ENCODE peak calls at places on chromosomes 16 and 17, in four cellular contexts. M is WTC11, J is GM12878, E is K562. T is an unnamed sample.
A peak's percentile ranks its signal among the peaks of the same experiment; 100 is the strongest.

GRCh38 chr16:57576429-57576870 is 34.0 kb downstream of the ADGRG5 start:
- DNase-seq in E (peak; percentile 71), M (peak; percentile 89), J (peak; percentile 26), T (peak; percentile 59)

GRCh38 chr16:165539-166374 is at the start of gene HBM:
- DNase-seq in E (no peak), J (no peak), M (no peak), T (no peak)

GRCh38 chr17:78239489-78239931 is 8.1 kb downstream of the TMEM235 start:
- DNase-seq in M (no peak), E (peak; percentile 71), J (no peak), T (no peak)

GRCh38 chr17:50039058-50039457 is 16.9 kb upstream of the ITGA3 start:
- DNase-seq in E (no peak), J (no peak), M (no peak), T (no peak)

GRCh38 chr17:34311291-34311690 is 7.9 kb upstream of the CCL8 start:
- DNase-seq in J (no peak), E (no peak), M (no peak), T (no peak)

GRCh38 chr16:86083382-86084002 is 184.5 kb downstream of the IRF8 start:
- DNase-seq in M (no peak), E (no peak), J (no peak), T (no peak)

GRCh38 chr17:20262116-20262977 is 205.0 kb downstream of the LGALS9B start:
- DNase-seq in M (no peak), E (no peak), J (no peak), T (no peak)

GRCh38 chr17:4247361-4247980 is 16.3 kb downstream of the ANKFY1 start:
- DNase-seq in M (no peak), J (no peak), E (no peak), T (no peak)

GRCh38 chr17:75390982-75391381 is 14.5 kb downstream of the GRB2 start:
- DNase-seq in M (no peak), E (no peak), J (no peak), T (no peak)

GRCh38 chr17:28346199-28346580 is 10.6 kb downstream of the TNFAIP1 start:
- DNase-seq in M (no peak), E (no peak), J (no peak), T (no peak)

GRCh38 chr17:44232061-44232460 is 12.6 kb upstream of the UBTF start:
- DNase-seq in M (no peak), E (no peak), J (no peak), T (no peak)

GRCh38 chr17:28552201-28552999 is at the start of gene UNC119:
- DNase-seq in M (peak; percentile 83), E (peak; percentile 97), J (no peak), T (peak; percentile 38)

GRCh38 chr17:63635787-63636186 is 13.6 kb downstream of the MAP3K3 start:
- DNase-seq in E (no peak), M (no peak), J (no peak), T (no peak)

GRCh38 chr17:62848334-62848733 is 40.2 kb upstream of the MARCHF10 start:
- DNase-seq in E (no peak), J (no peak), M (no peak), T (no peak)

GRCh38 chr17:81731271-81731670 is 19.2 kb downstream of the SLC25A10 start:
- DNase-seq in M (no peak), J (no peak), E (no peak), T (no peak)

GRCh38 chr16:7487896-7488295 is 155.3 kb downstream of the RBFOX1 start:
- DNase-seq in M (no peak), J (no peak), E (no peak), T (no peak)

GRCh38 chr16:73216932-73217331 is 169.0 kb upstream of the ZFHX3 start:
- DNase-seq in M (no peak), J (no peak), E (no peak), T (no peak)

GRCh38 chr16:84735846-84736586 is 36.2 kb downstream of the USP10 start:
- DNase-seq in M (no peak), J (no peak), E (no peak), T (peak; percentile 46)

GRCh38 chr17:64706224-64707076 is 44.3 kb upstream of the SMURF2 start:
- DNase-seq in E (no peak), J (no peak), M (no peak), T (peak; percentile 46)

GRCh38 chr17:64702815-64703214 is 40.7 kb upstream of the SMURF2 start:
- DNase-seq in E (no peak), M (no peak), J (no peak), T (no peak)

GRCh38 chr17:64709481-64709880 is 47.4 kb upstream of the SMURF2 start:
- DNase-seq in E (peak; percentile 56), M (no peak), J (no peak), T (no peak)

DNA sequence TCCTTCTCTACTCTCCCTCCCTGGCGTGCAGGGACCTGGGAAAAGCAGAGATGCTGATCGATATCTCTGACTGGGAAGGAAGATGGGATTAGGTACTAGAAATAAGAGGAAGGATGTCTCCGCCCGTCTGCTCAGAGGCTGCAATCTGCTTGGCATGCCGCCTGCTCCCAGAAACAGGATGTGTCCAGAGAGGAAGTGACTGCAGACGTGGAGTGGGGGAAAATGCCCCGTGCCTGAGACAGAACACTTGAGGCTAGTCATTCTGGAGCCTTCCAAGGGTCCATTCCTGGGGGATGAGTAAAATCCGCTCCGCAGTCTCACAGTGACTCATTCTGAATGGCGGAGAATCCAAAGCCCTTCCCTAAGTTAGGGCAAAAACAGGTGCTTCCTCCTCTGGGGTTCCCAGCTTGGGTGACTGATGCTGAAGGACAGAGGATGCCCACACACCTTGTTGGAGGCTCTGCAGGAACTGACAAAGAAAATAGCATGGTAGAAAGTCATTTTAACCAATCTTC is 45.0 kb upstream of the SMURF2 start:
- DNase-seq in J (no peak), E (no peak), M (peak; percentile 14), T (peak; percentile 68)
- TF ChIP-seq NR2C2 in J (no peak), E (no peak), M (no peak), T (no peak)

DNA sequence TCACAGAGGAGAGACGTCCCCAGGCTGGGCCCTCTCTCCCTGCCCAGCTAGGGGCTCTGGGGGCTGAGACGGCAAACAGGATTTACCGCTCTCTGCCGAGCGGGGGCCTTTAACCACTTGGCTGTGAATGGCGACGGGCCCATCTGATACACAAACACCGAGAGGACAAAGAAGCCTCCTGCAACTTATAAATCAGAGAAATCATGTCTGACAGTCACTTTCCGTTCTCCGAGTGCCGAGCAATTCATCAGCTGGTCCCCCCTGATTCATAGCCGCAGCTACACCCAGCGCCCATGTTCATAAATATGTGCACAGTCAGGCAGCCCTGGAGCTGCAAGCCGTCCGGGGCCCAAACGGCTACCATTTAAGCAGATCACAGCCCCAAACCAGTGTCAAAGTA is 154.4 kb downstream of the C16orf78 start:
- DNase-seq in E (no peak), M (no peak), J (no peak), T (no peak)
- TF ChIP-seq NR2C2 in E (no peak), M (no peak), J (no peak), T (no peak)

DNA sequence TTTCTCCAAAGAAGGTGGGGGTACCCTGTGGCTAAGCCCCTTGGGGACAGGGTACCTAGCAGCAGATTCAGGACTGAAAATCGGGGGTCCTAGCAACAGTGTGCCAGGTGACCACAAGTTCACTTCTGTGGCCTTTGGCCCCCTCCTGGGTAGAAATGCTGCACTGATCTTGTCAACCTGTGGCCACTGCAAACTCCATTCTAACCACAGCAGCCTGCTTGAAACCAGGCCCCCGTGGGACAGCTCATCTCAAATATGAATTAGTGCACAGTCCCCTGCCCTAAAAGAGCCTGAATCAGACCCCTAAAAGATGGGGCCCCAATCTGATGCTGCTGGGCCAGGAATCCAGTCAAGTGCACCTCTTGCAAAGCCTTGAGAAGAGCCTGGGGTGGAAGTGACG is 126.6 kb downstream of the C16orf78 start:
- DNase-seq in M (no peak), E (no peak), J (no peak), T (no peak)
- TF ChIP-seq NR2C2 in M (no peak), E (no peak), J (no peak), T (no peak)

GRCh38 chr17:73667184-73667959 is 23.1 kb upstream of the SDK2 start:
- DNase-seq in E (no peak), M (no peak), J (no peak), T (no peak)
- TF ChIP-seq NR2C2 in E (no peak), M (no peak), J (no peak), T (no peak)

DNA sequence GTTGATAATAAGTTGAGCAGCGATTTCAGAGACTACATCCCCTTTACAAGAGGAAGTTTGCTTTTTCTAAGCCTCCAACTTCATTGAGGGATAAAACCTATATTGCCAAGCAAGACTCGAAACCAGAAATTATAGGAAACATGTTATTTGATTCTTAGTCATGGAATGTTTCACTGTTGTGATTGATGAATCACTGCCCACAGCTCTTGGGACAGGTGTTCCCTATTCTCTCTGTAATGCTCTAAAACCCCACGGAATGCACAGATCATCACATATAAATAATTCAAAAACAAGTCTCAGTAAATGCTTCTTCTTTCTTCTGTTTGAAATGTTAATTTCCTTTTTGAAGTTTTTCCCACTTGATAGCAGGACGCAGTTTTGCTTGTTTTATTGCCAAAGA is 809.5 kb upstream of the GOT2 start:
- DNase-seq in E (no peak), M (no peak), J (no peak), T (no peak)
- TF ChIP-seq NR2C2 in E (no peak), M (no peak), J (no peak), T (no peak)

GRCh38 chr17:17701112-17701511 is 19.9 kb downstream of the RAI1 start:
- DNase-seq in E (no peak), J (no peak), M (no peak), T (no peak)

GRCh38 chr17:17696871-17697633 is 15.8 kb downstream of the RAI1 start:
- DNase-seq in M (no peak), E (no peak), J (no peak), T (no peak)

GRCh38 chr17:17698371-17698770 is 17.1 kb downstream of the RAI1 start:
- DNase-seq in M (peak; percentile 42), E (no peak), J (no peak), T (no peak)

GRCh38 chr17:17700251-17700969 is 19.2 kb downstream of the RAI1 start:
- DNase-seq in E (no peak), J (no peak), M (peak; percentile 83), T (no peak)

GRCh38 chr17:17698869-17699351 is 17.7 kb downstream of the RAI1 start:
- DNase-seq in M (peak; percentile 54), E (no peak), J (no peak), T (no peak)
- TF ChIP-seq NR2C2 in M (no peak), E (no peak), J (no peak), T (no peak)

GRCh38 chr17:47721725-47722124 is 11.3 kb upstream of the TBX21 start:
- DNase-seq in E (no peak), J (no peak), M (no peak), T (no peak)
- TF ChIP-seq NR2C2 in E (no peak), J (no peak), M (no peak), T (no peak)

DNA sequence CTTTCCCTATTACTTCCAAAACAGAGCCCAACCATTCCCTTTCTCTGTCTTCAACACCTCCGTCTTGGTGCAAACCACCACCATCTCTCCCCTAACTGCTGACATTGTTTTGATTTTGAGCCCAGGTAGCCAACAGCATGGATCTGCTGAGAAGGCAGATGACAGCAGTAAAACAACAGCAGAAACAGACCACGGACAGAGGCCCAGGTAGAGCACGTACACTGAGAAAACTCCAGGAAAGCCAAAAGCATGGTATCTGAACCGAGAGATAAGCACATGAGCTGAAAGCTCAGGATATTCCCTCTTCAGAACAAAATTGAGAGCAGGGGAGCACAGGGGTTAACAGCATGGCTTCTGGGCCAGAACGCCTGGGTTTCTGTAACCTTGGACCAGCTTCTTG is 18.9 kb upstream of the MAP3K14 start:
- DNase-seq in M (no peak), J (no peak), E (peak; percentile 46), T (no peak)
- TF ChIP-seq NR2C2 in M (no peak), J (no peak), E (no peak), T (no peak)

T was measured in HepG2.